ENCODE peak calls at places on chromosome 11, in five cellular contexts. S is neural progenitor cell, V is astrocyte, X is DND-41, G is neuronal stem cell. W is an unnamed sample.

GRCh38 chr11:93653566-93653965 is 7.9 kb upstream of the CEP295 start:
- DNase-seq in S (no peak), V (no peak), X (no peak), G (no peak), W (no peak)

GRCh38 chr11:69106124-69106811 is 49.5 kb upstream of the SMIM38 start:
- DNase-seq in S (no peak), V (no peak), X (no peak), G (no peak), W (no peak)

GRCh38 chr11:120141144-120142071 is 3.5 kb upstream of the TRIM29 start:
- DNase-seq in S (no peak), V (no peak), X (no peak), G (no peak), W (no peak)

GRCh38 chr11:8768625-8769333 is 86.2 kb downstream of the RPL27A start:
- DNase-seq in S (no peak), V (peak; percentile 84), X (no peak), G (no peak), W (peak; percentile 87)

GRCh38 chr11:76209956-76210885 is 3.9 kb upstream of the WNT11 start:
- DNase-seq in S (peak; percentile 81), V (peak; percentile 66), X (no peak), G (peak; percentile 51), W (peak; percentile 87)

GRCh38 chr11:119461250-119461963 is 38.4 kb upstream of the THY1 start:
- DNase-seq in S (no peak), V (no peak), X (no peak), G (no peak), W (peak; percentile 35)

GRCh38 chr11:8221917-8222316 is 41.8 kb downstream of the LMO1 start:
- DNase-seq in S (no peak), V (no peak), X (no peak), G (no peak), W (no peak)

GRCh38 chr11:14358729-14359439 is at the start of gene RRAS2:
- DNase-seq in S (peak; percentile 94), V (peak; percentile 53), X (peak; percentile 85), G (peak; percentile 77), W (peak; percentile 89)

GRCh38 chr11:83819936-83820549 is 533.9 kb upstream of the CCDC90B start:
- DNase-seq in S (peak; percentile 38), V (peak; percentile 55), X (no peak), G (peak; percentile 18), W (peak; percentile 93)

GRCh38 chr11:92550411-92550810 is 325.8 kb downstream of the FAT3 start:
- DNase-seq in S (peak; percentile 65), V (no peak), X (no peak), G (peak; percentile 5), W (no peak)

GRCh38 chr11:112363527-112363926 is 102.9 kb upstream of the PLET1 start:
- DNase-seq in S (no peak), V (peak; percentile 26), X (no peak), G (no peak), W (peak; percentile 65)

GRCh38 chr11:107598225-107599139 is 7.5 kb downstream of the ELMOD1 start:
- DNase-seq in S (peak; percentile 58), V (no peak), X (no peak), G (no peak), W (peak; percentile 54)

GRCh38 chr11:95827661-95828060 is 37.4 kb downstream of the CEP57 start:
- DNase-seq in S (no peak), V (no peak), X (no peak), G (no peak), W (peak; percentile 56)

GRCh38 chr11:64086263-64086938 is 50.7 kb downstream of the FLRT1 start:
- DNase-seq in S (no peak), V (no peak), X (no peak), G (no peak), W (peak; percentile 41)

GRCh38 chr11:104476898-104477297 is 313.0 kb upstream of the PDGFD start:
- DNase-seq in S (no peak), V (no peak), X (no peak), G (no peak), W (no peak)

GRCh38 chr11:78290293-78291176 is 101.8 kb downstream of the USP35 start:
- DNase-seq in S (no peak), V (no peak), X (peak; percentile 80), G (no peak), W (peak; percentile 75)

DNA sequence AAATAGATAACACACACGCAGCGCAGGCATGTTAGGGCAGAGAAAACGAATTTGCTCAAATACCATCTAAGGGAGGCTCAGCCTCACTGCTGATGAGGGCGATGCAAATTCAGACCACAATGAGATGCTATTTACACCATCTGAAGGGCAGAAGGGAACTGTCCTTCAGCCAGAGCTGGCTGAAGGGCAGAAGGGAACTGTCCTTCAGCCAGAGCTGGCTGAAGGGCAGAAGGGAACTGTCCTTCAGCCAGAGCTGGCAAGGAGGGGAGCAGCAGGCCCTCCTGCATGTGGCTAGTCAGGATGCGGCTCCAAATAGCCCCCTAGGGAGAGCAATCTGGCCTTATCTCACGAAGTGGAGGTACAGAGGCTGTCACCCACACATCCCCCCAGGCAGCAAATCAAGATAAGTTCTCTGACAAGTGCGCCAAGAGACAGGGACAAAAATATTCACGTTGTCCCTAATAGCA is 7.5 kb upstream of the SLC39A13 start:
- DNase-seq in S (peak; percentile 32), V (no peak), X (no peak), G (no peak), W (peak; percentile 24)
- H2AFZ ChIP-seq in S (no peak overlapping the region), V (peak overlapping the region; percentile 3), X (no peak overlapping the region), G (peak overlapping the region; percentile 86), W (peak overlapping the region; percentile 75)

GRCh38 chr11:131659931-131660330 is 289.5 kb downstream of the NTM start:
- DNase-seq in S (no peak), V (no peak), X (no peak), G (no peak), W (no peak)
- H3K9ac ChIP-seq in S (no peak overlapping the region), V (no peak overlapping the region), X (no peak overlapping the region), G (no peak overlapping the region), W (no peak overlapping the region)

GRCh38 chr11:33885338-33886005 is 6.4 kb downstream of the LMO2 start:
- DNase-seq in S (no peak), V (no peak), X (no peak), G (no peak), W (no peak)
- H3K4me1 ChIP-seq in S (no peaks in the 10 kb centered on the region), V (no peaks in the 10 kb centered on the region), X (no peaks in the 10 kb centered on the region), G (no peaks in the 10 kb centered on the region), W (no peaks in the 10 kb centered on the region)

DNA sequence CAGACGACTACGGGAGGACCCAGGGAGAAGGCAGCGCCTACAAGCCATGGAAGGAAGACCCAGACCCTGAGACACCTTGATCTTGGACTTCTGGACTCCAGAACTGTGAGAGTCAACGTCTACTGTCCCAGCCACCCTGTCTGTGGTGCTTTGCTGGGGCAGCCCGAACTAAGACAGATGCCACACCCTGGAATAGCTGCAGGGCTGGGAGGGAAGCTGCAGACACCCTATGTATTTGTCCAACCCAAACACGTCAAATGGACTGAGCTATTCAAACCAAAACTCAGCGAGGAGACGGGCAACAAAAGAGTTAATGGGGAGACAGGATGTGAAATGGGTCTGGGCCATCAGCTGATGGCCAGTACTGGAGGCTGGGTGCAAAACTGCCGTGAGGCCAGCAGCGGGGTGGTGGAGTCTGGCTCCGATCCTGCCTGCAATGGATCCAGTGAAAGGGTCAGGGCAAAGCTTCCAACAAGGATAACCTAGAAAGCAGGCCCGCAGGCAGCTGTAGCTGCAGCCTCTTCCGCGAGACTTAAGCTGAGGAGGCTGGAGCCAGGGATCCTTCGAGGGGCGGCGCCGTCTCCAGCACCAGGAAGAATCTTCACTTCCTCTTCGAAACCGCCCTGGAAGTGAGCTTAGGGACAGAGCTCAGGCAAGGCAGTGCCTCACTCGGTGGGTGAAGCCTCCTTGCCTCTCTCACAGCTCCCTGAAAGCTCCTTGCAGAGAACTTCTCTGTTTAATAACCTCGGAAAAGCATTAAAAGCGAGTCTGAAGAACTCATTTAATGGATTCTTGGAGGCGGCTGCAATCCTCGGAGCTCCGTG is 169.6 kb downstream of the CTTN start:
- DNase-seq in S (peak; percentile 51), V (peak; percentile 14), X (no peak), G (no peak), W (peak; percentile 77)
- H2AFZ ChIP-seq in S (peak overlapping the region; percentile 63), V (peak overlapping the region; percentile 80), X (no peak overlapping the region), G (peak overlapping the region; percentile 2), W (peak overlapping the region; percentile 96)